ENCODE peak calls at places on chromosomes 13 and 19, in five cellular contexts. X, C, Y, L and J are unnamed samples.

GRCh38 chr19:49651029-49651825 is 9.2 kb downstream of the SCAF1 start:
- DNase-seq in Y (no peak), X (no peak), C (no peak), L (no peak), J (no peak)

GRCh38 chr13:102402292-102402691 is 444 bp upstream of the FGF14 start:
- DNase-seq in C (no peak), Y (no peak), L (no peak), X (no peak), J (no peak)

GRCh38 chr19:31962565-31962996 is 382.8 kb upstream of the ZNF507 start:
- DNase-seq in L (no peak), Y (no peak), X (no peak), C (no peak), J (no peak)

GRCh38 chr19:9883231-9883758 is 48.2 kb downstream of the PIN1 start:
- DNase-seq in L (peak), Y (no peak), X (peak), C (peak), J (peak)

GRCh38 chr19:986083-986482 is 1.9 kb downstream of the WDR18 start:
- DNase-seq in L (no peak), C (no peak), X (no peak), Y (no peak), J (no peak)

GRCh38 chr19:46049597-46049996 is 8.8 kb upstream of the IGFL4 start:
- DNase-seq in C (peak), L (no peak), Y (no peak), X (no peak), J (no peak)

GRCh38 chr13:99151516-99151915 is 49.1 kb upstream of the UBAC2 start:
- DNase-seq in C (peak), L (peak), Y (peak), X (peak), J (peak)

GRCh38 chr13:27338816-27339215 is 68.2 kb downstream of the RASL11A start:
- DNase-seq in L (peak), X (no peak), C (no peak), Y (peak), J (no peak)

GRCh38 chr19:18230941-18231734 is 4.9 kb upstream of the PDE4C start:
- DNase-seq in L (no peak), X (no peak), Y (no peak), C (no peak), J (no peak)

GRCh38 chr13:76440568-76440967 is 445.6 kb downstream of the KCTD12 start:
- DNase-seq in C (no peak), X (no peak), Y (no peak), L (no peak), J (no peak)

GRCh38 chr19:35248310-35249145 is at the start of gene LSR:
- DNase-seq in C (peak), L (peak), Y (peak), X (peak), J (peak)

GRCh38 chr13:42333613-42334328 is 61.8 kb downstream of the AKAP11 start:
- DNase-seq in C (peak), Y (peak), X (peak), L (no peak), J (peak)

GRCh38 chr19:7790416-7790815 is 27.4 kb downstream of the CLEC4M start:
- DNase-seq in Y (no peak), C (no peak), L (no peak), X (no peak), J (no peak)

GRCh38 chr19:7792286-7792685 is 29.2 kb downstream of the CLEC4M start:
- DNase-seq in X (peak), C (peak), L (no peak), Y (no peak), J (peak)

GRCh38 chr19:7799640-7800355 is 30.2 kb upstream of the EVI5L start:
- DNase-seq in C (peak), X (peak), Y (peak), L (peak), J (peak)

GRCh38 chr19:7793493-7793892 is 30.4 kb downstream of the CLEC4M start:
- DNase-seq in Y (no peak), C (no peak), X (no peak), L (no peak), J (no peak)

DNA sequence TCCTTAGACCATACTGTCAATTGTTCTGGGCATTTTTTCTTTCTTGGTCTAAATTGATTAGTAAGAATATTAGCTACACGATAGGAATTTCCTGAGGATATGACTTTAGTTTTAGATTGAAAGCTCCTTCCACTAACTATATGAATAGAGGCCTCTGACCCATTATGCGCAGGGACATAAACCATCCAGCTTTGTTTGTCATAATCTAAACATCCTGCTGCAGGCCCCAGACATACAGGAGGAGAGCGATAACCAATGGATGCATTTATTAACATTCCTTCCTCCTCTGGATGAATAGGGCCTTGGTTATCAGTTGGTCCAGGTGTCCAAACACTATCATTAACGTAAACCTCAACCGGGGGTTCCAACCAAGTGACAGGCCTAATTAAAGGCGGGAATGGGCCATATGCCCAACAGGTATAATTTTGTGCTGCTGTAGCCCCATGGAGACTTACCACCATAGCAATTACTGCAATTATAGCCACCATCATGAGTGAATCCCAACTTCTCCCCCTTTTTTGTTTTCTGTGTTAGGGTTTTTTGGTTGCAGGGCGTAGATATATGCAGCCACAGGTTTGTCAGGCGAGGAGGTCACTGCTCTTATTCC is 32.6 kb downstream of the CLEC4M start:
- DNase-seq in L (no peak), Y (peak), C (no peak), X (no peak), J (peak)
- H2AFZ ChIP-seq in L (no peak), Y (no peak), C (no peak), X (no peak), J (peak)

GRCh38 chr19:16180611-16181010 is 4.6 kb upstream of the FAM32A start:
- DNase-seq in L (no peak), C (peak), Y (no peak), X (peak), J (peak)
- H3K4me2 ChIP-seq in L (peak), C (no peak), Y (no peak), X (peak), J (peak)

DNA sequence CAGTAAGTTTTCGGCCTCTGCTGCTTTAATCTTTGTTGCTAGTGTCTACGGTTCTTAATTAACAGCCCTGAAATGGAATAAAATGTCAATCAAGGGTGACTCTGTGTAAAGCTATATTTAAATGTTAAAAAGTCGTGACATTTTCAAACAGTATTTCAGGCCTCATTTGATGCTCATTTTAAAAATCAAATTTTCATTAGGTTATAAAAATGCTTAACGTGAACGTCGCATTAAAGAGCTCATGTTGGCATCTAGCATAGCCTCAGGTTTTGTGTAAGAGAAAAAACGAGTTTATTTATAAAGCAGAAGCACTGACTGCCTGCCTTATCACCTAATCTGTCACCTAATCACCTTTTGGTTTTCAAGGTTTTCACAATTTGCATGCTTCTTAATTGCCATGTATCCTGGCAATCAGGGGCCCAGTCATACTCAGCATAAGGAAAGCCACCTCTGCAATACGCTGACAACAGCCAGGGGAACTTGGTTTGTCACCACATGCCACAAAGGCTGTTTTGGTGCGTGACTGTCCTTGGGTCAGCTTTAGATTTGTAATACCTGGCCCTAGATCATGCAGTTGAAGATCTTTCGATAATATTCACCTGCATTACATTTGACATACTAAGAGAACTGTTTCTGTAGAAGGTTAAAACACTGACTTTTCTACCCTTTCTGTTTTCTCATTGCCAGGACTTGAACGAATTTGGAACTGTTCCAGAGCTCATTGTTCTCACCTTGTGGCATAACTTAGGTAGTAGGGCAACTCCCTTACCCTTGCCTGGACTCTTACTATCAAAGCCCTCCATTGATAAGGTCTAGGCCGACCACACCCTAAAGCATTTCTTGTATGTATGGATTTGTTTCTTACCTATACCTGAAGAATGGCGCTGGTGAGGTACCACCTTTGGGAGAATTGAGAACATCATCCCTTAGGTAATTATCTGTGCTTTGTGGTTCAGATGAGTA is 112.5 kb downstream of the TEX26 start:
- DNase-seq in X (peak), Y (no peak), L (peak), C (peak), J (peak)
- TF ChIP-seq CTCF in X (peak), Y (no peak), L (no peak), C (no peak), J (peak)

DNA sequence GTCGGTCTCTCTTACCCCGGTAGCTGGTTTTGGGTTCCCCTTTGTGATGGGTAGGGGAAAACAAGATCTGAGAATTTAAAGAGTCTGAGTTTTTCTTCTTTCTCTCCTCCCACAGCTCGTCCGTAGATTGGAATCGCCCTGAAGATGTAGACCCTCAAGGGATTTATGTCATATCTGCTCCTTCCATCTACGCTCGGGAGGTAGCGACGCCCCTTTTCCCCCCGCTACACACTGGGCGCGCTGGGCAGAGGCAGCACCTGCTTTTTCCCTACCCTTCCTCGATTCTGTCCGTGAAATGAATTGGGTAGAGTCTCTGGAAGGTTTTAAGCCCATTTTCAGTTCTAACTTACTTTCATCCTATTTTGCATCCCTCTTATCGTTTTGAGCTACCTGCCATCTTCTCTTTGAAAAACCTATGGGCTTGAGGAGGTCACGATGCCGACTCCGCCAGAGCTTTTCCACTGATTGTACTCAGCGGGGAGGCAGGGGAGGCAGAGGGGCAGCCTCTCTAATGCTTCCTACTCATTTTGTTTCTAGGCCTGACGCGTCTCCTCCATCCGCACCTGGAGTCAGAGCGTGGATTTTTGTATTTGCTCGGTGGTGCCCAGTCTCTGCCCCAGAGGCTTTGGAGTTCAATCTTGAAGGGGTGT is 7.1 kb upstream of the SELENOV start:
- DNase-seq in Y (no peak), X (no peak), C (no peak), L (no peak), J (no peak)
- H2AFZ ChIP-seq in Y (peak), X (peak), C (peak), L (no peak), J (peak)

GRCh38 chr13:77522444-77522843 is 13.1 kb upstream of the SCEL start:
- DNase-seq in X (peak), C (no peak), L (no peak), Y (no peak), J (no peak)
- H3K4me2 ChIP-seq in X (peak), C (peak), L (no peak), Y (no peak), J (peak)

GRCh38 chr13:36395280-36395679 is 37.0 kb upstream of the CCNA1 start:
- DNase-seq in C (peak), L (no peak), X (no peak), Y (peak), J (peak)
- TF ChIP-seq CTCF in C (peak), L (no peak), X (peak), Y (peak), J (peak)